ENCODE peak calls at places on chromosomes 16 and 17, in six cellular contexts. One of them, this sample, is unnamed.

GRCh38 chr16:73506568-73507056 is 458.7 kb upstream of the ZFHX3 start:
- DNase-seq in endothelial cell of umbilical vein: no peak
- DNase-seq in iPS DF 6.9: no peak
- DNase-seq in bronchial epithelial cell: no peak
- DNase-seq in naive thymus-derived CD4-positive, alpha-beta T cell: no peak
- DNase-seq in K562: no peak
- DNase-seq in this sample: no peak

GRCh38 chr16:4691666-4692412 is 1.5 kb upstream of the NUDT16L1 start:
- DNase-seq in bronchial epithelial cell: no peak
- DNase-seq in K562: no peak
- DNase-seq in endothelial cell of umbilical vein: no peak
- DNase-seq in naive thymus-derived CD4-positive, alpha-beta T cell: no peak
- DNase-seq in iPS DF 6.9: no peak
- DNase-seq in this sample: no peak

GRCh38 chr16:68356249-68356918 is 45.6 kb downstream of the PRMT7 start:
- DNase-seq in endothelial cell of umbilical vein: no peak
- DNase-seq in iPS DF 6.9: no peak
- DNase-seq in naive thymus-derived CD4-positive, alpha-beta T cell: peak; percentile 74
- DNase-seq in K562: no peak
- DNase-seq in bronchial epithelial cell: no peak
- DNase-seq in this sample: peak; percentile 96

GRCh38 chr17:13568746-13569739 is 32.7 kb downstream of the HS3ST3A1 start:
- DNase-seq in iPS DF 6.9: no peak
- DNase-seq in bronchial epithelial cell: no peak
- DNase-seq in K562: no peak
- DNase-seq in naive thymus-derived CD4-positive, alpha-beta T cell: no peak
- DNase-seq in endothelial cell of umbilical vein: no peak
- DNase-seq in this sample: no peak

GRCh38 chr17:40358323-40359038 is 6.1 kb downstream of the GJD3 start:
- DNase-seq in K562: peak; percentile 91
- DNase-seq in naive thymus-derived CD4-positive, alpha-beta T cell: peak; percentile 81
- DNase-seq in iPS DF 6.9: no peak
- DNase-seq in endothelial cell of umbilical vein: peak; percentile 84
- DNase-seq in bronchial epithelial cell: peak; percentile 64
- DNase-seq in this sample: peak; percentile 71

GRCh38 chr16:77899416-77899815 is 111.1 kb downstream of the VAT1L start:
- DNase-seq in K562: no peak
- DNase-seq in endothelial cell of umbilical vein: no peak
- DNase-seq in iPS DF 6.9: no peak
- DNase-seq in naive thymus-derived CD4-positive, alpha-beta T cell: no peak
- DNase-seq in bronchial epithelial cell: no peak
- DNase-seq in this sample: no peak

GRCh38 chr16:78443780-78444422 is 344.4 kb downstream of the WWOX start:
- DNase-seq in K562: no peak
- DNase-seq in iPS DF 6.9: no peak
- DNase-seq in endothelial cell of umbilical vein: no peak
- DNase-seq in bronchial epithelial cell: peak; percentile 13
- DNase-seq in naive thymus-derived CD4-positive, alpha-beta T cell: no peak
- DNase-seq in this sample: no peak

GRCh38 chr16:73572135-73572534 is 524.2 kb upstream of the ZFHX3 start:
- DNase-seq in bronchial epithelial cell: no peak
- DNase-seq in naive thymus-derived CD4-positive, alpha-beta T cell: no peak
- DNase-seq in K562: no peak
- DNase-seq in iPS DF 6.9: no peak
- DNase-seq in endothelial cell of umbilical vein: no peak
- DNase-seq in this sample: no peak

GRCh38 chr16:19118938-19119431 is 5.2 kb downstream of the ITPRIPL2 start:
- DNase-seq in K562: peak; percentile 79
- DNase-seq in bronchial epithelial cell: peak; percentile 85
- DNase-seq in iPS DF 6.9: no peak
- DNase-seq in endothelial cell of umbilical vein: peak; percentile 88
- DNase-seq in naive thymus-derived CD4-positive, alpha-beta T cell: no peak
- DNase-seq in this sample: no peak

GRCh38 chr17:27893834-27894503 is 804 bp upstream of the LYRM9 start:
- DNase-seq in iPS DF 6.9: no peak
- DNase-seq in bronchial epithelial cell: no peak
- DNase-seq in endothelial cell of umbilical vein: no peak
- DNase-seq in K562: peak; percentile 54
- DNase-seq in naive thymus-derived CD4-positive, alpha-beta T cell: no peak
- DNase-seq in this sample: no peak

GRCh38 chr17:45929344-45929743 is 35.0 kb downstream of the MAPT start:
- DNase-seq in endothelial cell of umbilical vein: no peak
- DNase-seq in bronchial epithelial cell: no peak
- DNase-seq in iPS DF 6.9: no peak
- DNase-seq in naive thymus-derived CD4-positive, alpha-beta T cell: no peak
- DNase-seq in K562: no peak
- DNase-seq in this sample: no peak

GRCh38 chr16:70737377-70738082 is 51.7 kb upstream of the MTSS2 start:
- DNase-seq in endothelial cell of umbilical vein: no peak
- DNase-seq in bronchial epithelial cell: no peak
- DNase-seq in iPS DF 6.9: no peak
- DNase-seq in K562: no peak
- DNase-seq in naive thymus-derived CD4-positive, alpha-beta T cell: peak; percentile 80
- DNase-seq in this sample: peak; percentile 88

GRCh38 chr17:13099079-13099478 is 81.3 kb upstream of the ELAC2 start:
- DNase-seq in bronchial epithelial cell: no peak
- DNase-seq in endothelial cell of umbilical vein: no peak
- DNase-seq in iPS DF 6.9: no peak
- DNase-seq in K562: no peak
- DNase-seq in naive thymus-derived CD4-positive, alpha-beta T cell: no peak
- DNase-seq in this sample: no peak

GRCh38 chr17:1931759-1932579 is 93.2 kb downstream of the RTN4RL1 start:
- DNase-seq in endothelial cell of umbilical vein: no peak
- DNase-seq in iPS DF 6.9: peak; percentile 22
- DNase-seq in bronchial epithelial cell: peak; percentile 35
- DNase-seq in K562: no peak
- DNase-seq in naive thymus-derived CD4-positive, alpha-beta T cell: no peak
- DNase-seq in this sample: no peak

GRCh38 chr17:34725008-34725407 is 145.6 kb downstream of the TMEM132E start:
- DNase-seq in bronchial epithelial cell: no peak
- DNase-seq in endothelial cell of umbilical vein: no peak
- DNase-seq in K562: no peak
- DNase-seq in naive thymus-derived CD4-positive, alpha-beta T cell: no peak
- DNase-seq in iPS DF 6.9: no peak
- DNase-seq in this sample: no peak

GRCh38 chr17:3594976-3595375 is 14.2 kb downstream of the TRPV1 start:
- DNase-seq in naive thymus-derived CD4-positive, alpha-beta T cell: no peak
- DNase-seq in endothelial cell of umbilical vein: no peak
- DNase-seq in K562: no peak
- DNase-seq in iPS DF 6.9: no peak
- DNase-seq in bronchial epithelial cell: no peak
- DNase-seq in this sample: no peak

GRCh38 chr17:64457156-64457555 is 8.2 kb downstream of the MILR1 start:
- DNase-seq in naive thymus-derived CD4-positive, alpha-beta T cell: no peak
- DNase-seq in bronchial epithelial cell: no peak
- DNase-seq in K562: no peak
- DNase-seq in endothelial cell of umbilical vein: no peak
- DNase-seq in iPS DF 6.9: no peak
- DNase-seq in this sample: no peak

GRCh38 chr16:31421587-31421986 is 6.6 kb downstream of the COX6A2 start:
- DNase-seq in bronchial epithelial cell: peak; percentile 65
- DNase-seq in naive thymus-derived CD4-positive, alpha-beta T cell: no peak
- DNase-seq in endothelial cell of umbilical vein: no peak
- DNase-seq in iPS DF 6.9: no peak
- DNase-seq in K562: no peak
- DNase-seq in this sample: peak; percentile 28

GRCh38 chr16:77437859-77438258 is 3.0 kb upstream of the ADAMTS18 start:
- DNase-seq in bronchial epithelial cell: no peak
- DNase-seq in K562: no peak
- DNase-seq in iPS DF 6.9: no peak
- DNase-seq in naive thymus-derived CD4-positive, alpha-beta T cell: no peak
- DNase-seq in endothelial cell of umbilical vein: peak; percentile 73
- DNase-seq in this sample: no peak

GRCh38 chr16:3570420-3571062 is 6.7 kb downstream of the NLRC3 start:
- DNase-seq in iPS DF 6.9: peak; percentile 18
- DNase-seq in bronchial epithelial cell: no peak
- DNase-seq in K562: peak; percentile 32
- DNase-seq in endothelial cell of umbilical vein: no peak
- DNase-seq in naive thymus-derived CD4-positive, alpha-beta T cell: no peak
- DNase-seq in this sample: no peak

GRCh38 chr17:73786286-73786743 is 142.1 kb upstream of the SDK2 start:
- DNase-seq in bronchial epithelial cell: no peak
- DNase-seq in K562: no peak
- DNase-seq in iPS DF 6.9: no peak
- DNase-seq in naive thymus-derived CD4-positive, alpha-beta T cell: no peak
- DNase-seq in endothelial cell of umbilical vein: no peak
- DNase-seq in this sample: no peak

GRCh38 chr16:30889721-30890120 is 4.2 kb downstream of the BCL7C start:
- DNase-seq in iPS DF 6.9: no peak
- DNase-seq in K562: no peak
- DNase-seq in bronchial epithelial cell: no peak
- DNase-seq in endothelial cell of umbilical vein: no peak
- DNase-seq in naive thymus-derived CD4-positive, alpha-beta T cell: no peak
- DNase-seq in this sample: no peak

GRCh38 chr17:75547091-75547490 is 21.6 kb downstream of the LLGL2 start:
- DNase-seq in iPS DF 6.9: no peak
- DNase-seq in K562: no peak
- DNase-seq in bronchial epithelial cell: no peak
- DNase-seq in endothelial cell of umbilical vein: no peak
- DNase-seq in naive thymus-derived CD4-positive, alpha-beta T cell: no peak
- DNase-seq in this sample: no peak

GRCh38 chr16:13756411-13756810 is 163.5 kb upstream of the ERCC4 start:
- DNase-seq in naive thymus-derived CD4-positive, alpha-beta T cell: no peak
- DNase-seq in iPS DF 6.9: no peak
- DNase-seq in bronchial epithelial cell: no peak
- DNase-seq in K562: no peak
- DNase-seq in endothelial cell of umbilical vein: no peak
- DNase-seq in this sample: no peak

GRCh38 chr16:27922433-27922832 is 141.1 kb downstream of the GSG1L start:
- DNase-seq in K562: no peak
- DNase-seq in naive thymus-derived CD4-positive, alpha-beta T cell: no peak
- DNase-seq in iPS DF 6.9: no peak
- DNase-seq in endothelial cell of umbilical vein: no peak
- DNase-seq in bronchial epithelial cell: no peak
- DNase-seq in this sample: no peak

GRCh38 chr17:33292981-33293867 is at the start of gene ASIC2:
- DNase-seq in endothelial cell of umbilical vein: no peak
- DNase-seq in bronchial epithelial cell: peak; percentile 36
- DNase-seq in naive thymus-derived CD4-positive, alpha-beta T cell: no peak
- DNase-seq in iPS DF 6.9: no peak
- DNase-seq in K562: peak; percentile 24
- DNase-seq in this sample: no peak

GRCh38 chr17:70797166-70797565 is 627.8 kb downstream of the KCNJ2 start:
- DNase-seq in bronchial epithelial cell: no peak
- DNase-seq in iPS DF 6.9: no peak
- DNase-seq in naive thymus-derived CD4-positive, alpha-beta T cell: no peak
- DNase-seq in endothelial cell of umbilical vein: no peak
- DNase-seq in K562: no peak
- DNase-seq in this sample: no peak

GRCh38 chr16:11257131-11257938 is 1.3 kb upstream of the SOCS1 start:
- DNase-seq in iPS DF 6.9: no peak
- DNase-seq in endothelial cell of umbilical vein: peak; percentile 79
- DNase-seq in naive thymus-derived CD4-positive, alpha-beta T cell: peak; percentile 43
- DNase-seq in K562: peak; percentile 64
- DNase-seq in bronchial epithelial cell: peak; percentile 78
- DNase-seq in this sample: peak; percentile 52
- H3K4me3 ChIP-seq in iPS DF 6.9: peak overlapping the region; percentile 93
- H3K4me3 ChIP-seq in endothelial cell of umbilical vein: peak overlapping the region; percentile 73
- H3K4me3 ChIP-seq in naive thymus-derived CD4-positive, alpha-beta T cell: peak overlapping the region; percentile 85
- H3K4me3 ChIP-seq in K562: peak overlapping the region; percentile 82
- H3K4me3 ChIP-seq in bronchial epithelial cell: peak overlapping the region; percentile 70
- H3K4me3 ChIP-seq in this sample: peak overlapping the region; percentile 81

GRCh38 chr17:8137645-8138342 is 13.9 kb upstream of the HES7 start:
- DNase-seq in iPS DF 6.9: no peak
- DNase-seq in endothelial cell of umbilical vein: no peak
- DNase-seq in naive thymus-derived CD4-positive, alpha-beta T cell: no peak
- DNase-seq in K562: no peak
- DNase-seq in bronchial epithelial cell: no peak
- DNase-seq in this sample: no peak
- H3K4me3 ChIP-seq in iPS DF 6.9: peak overlapping the region; percentile 57
- H3K4me3 ChIP-seq in endothelial cell of umbilical vein: no peak overlapping the region
- H3K4me3 ChIP-seq in naive thymus-derived CD4-positive, alpha-beta T cell: peak overlapping the region; percentile 76
- H3K4me3 ChIP-seq in K562: peak overlapping the region; percentile 59
- H3K4me3 ChIP-seq in bronchial epithelial cell: peak overlapping the region; percentile 14
- H3K4me3 ChIP-seq in this sample: peak overlapping the region; percentile 47

DNA sequence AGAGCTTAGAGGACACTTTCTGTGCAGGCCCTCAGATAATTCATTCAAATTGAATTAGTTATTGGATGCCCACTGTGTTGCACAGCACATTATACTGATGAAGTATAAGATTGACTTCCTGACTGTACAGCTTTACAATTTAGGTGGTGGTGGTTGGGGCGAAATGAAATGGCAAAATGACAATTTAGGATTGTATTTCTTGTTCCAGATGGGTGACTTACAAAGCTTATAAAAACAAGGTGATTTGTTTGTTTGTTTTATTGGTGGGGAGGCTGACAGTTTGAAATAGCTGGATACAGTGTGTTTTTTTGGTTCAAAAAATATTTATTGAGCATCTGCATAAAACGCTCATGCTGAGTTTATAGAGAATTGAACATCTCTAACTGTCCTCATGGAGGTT is 1.6 kb downstream of the MAP2K4 start:
- DNase-seq in iPS DF 6.9: no peak
- DNase-seq in K562: no peak
- DNase-seq in bronchial epithelial cell: no peak
- DNase-seq in endothelial cell of umbilical vein: no peak
- DNase-seq in naive thymus-derived CD4-positive, alpha-beta T cell: no peak
- DNase-seq in this sample: no peak
- H3K4me3 ChIP-seq in iPS DF 6.9: no peak overlapping the region
- H3K4me3 ChIP-seq in K562: no peak overlapping the region
- H3K4me3 ChIP-seq in bronchial epithelial cell: no peak overlapping the region
- H3K4me3 ChIP-seq in endothelial cell of umbilical vein: no peak overlapping the region
- H3K4me3 ChIP-seq in naive thymus-derived CD4-positive, alpha-beta T cell: no peak overlapping the region
- H3K4me3 ChIP-seq in this sample: no peak overlapping the region

DNA sequence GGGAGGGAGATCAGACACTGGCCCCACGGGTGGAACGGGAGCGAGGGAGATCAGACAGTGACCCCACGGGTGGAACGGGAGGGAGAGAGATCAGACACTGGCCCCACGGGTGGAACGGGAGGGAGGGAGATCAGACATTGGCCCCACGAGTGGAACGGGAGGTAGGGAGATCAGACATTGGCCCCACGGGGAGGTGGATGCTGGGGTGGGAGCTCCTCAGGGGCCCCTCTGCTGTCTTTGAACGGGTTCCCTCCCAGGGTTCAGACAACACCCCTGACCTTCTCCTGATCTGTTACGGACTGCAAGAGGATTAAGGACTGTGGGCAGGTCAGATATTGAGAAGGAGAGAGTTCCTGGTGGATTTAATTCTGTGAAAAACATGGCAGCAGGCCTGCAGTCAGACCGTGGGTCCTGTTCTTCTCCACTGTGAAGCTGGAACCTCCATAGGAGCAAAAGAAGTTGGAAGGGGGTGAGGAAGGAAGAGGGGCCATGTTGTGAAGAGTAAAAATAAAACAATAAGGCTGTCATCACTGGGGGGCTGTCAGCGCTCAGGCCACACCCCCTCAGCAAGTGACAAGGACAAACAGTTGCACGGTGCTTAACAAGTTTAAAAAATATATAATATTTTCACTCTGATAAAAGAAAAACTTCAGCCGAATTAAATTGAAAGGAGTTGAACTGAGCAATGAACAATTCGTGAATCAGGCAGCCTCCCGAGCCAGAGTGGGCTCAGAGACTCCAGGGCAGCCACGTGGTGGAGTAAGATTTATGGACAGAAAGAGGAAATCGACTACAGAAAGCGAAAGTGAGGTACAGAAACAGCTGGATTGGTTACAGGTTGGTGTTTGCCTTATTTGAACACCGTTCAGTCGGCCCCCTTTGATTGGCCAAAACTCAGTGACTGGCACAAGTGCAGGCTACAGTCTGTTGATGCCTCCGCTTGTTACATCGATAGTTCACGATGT is 348.7 kb upstream of the TNRC6C start:
- DNase-seq in bronchial epithelial cell: no peak
- DNase-seq in naive thymus-derived CD4-positive, alpha-beta T cell: peak; percentile 79
- DNase-seq in K562: no peak
- DNase-seq in iPS DF 6.9: no peak
- DNase-seq in endothelial cell of umbilical vein: no peak
- DNase-seq in this sample: peak; percentile 71
- H3K4me3 ChIP-seq in bronchial epithelial cell: no peak overlapping the region
- H3K4me3 ChIP-seq in naive thymus-derived CD4-positive, alpha-beta T cell: peak overlapping the region; percentile 54
- H3K4me3 ChIP-seq in K562: no peak overlapping the region
- H3K4me3 ChIP-seq in iPS DF 6.9: no peak overlapping the region
- H3K4me3 ChIP-seq in endothelial cell of umbilical vein: no peak overlapping the region
- H3K4me3 ChIP-seq in this sample: no peak overlapping the region

This sample was measured in Jurkat, Clone E6-1.